ENCODE peak calls at places on chromosomes 16 and 17, in six cellular contexts. Y is ovary, S is A673, C is ascending aorta, I is H1, M is neural progenitor cell. Q is an unnamed sample.

GRCh38 chr16:57325458-57325857 is 33.1 kb upstream of the CCL22 start:
- DNase-seq in Y (no peak), S (no peak), C (no peak), I (no peak), M (no peak), Q (no peak)

GRCh38 chr16:76176153-76176552 is 101.0 kb upstream of the CNTNAP4 start:
- DNase-seq in Y (no peak), S (no peak), C (no peak), I (no peak), M (no peak), Q (no peak)

GRCh38 chr17:81064746-81065475 is 30.0 kb downstream of the BAIAP2 start:
- DNase-seq in Y (no peak), S (peak; percentile 69), C (no peak), I (no peak), M (peak; percentile 72), Q (no peak)

GRCh38 chr17:77372444-77373297 is 231.9 kb downstream of the SEC14L1 start:
- DNase-seq in Y (peak; percentile 90), S (peak; percentile 91), C (peak; percentile 90), I (peak; percentile 59), M (peak; percentile 95), Q (peak; percentile 83)

GRCh38 chr16:28990375-28991040 is 5.7 kb downstream of the LAT start:
- DNase-seq in Y (no peak), S (no peak), C (no peak), I (no peak), M (no peak), Q (no peak)

GRCh38 chr17:62164712-62165377 is 99.8 kb upstream of the MED13 start:
- DNase-seq in Y (no peak), S (no peak), C (no peak), I (no peak), M (no peak), Q (no peak)

GRCh38 chr16:89040861-89041570 is 52.6 kb upstream of the ACSF3 start:
- DNase-seq in Y (no peak), S (no peak), C (no peak), I (no peak), M (no peak), Q (no peak)

GRCh38 chr17:20267459-20267842 is 199.9 kb downstream of the LGALS9B start:
- DNase-seq in Y (no peak), S (peak; percentile 38), C (no peak), I (no peak), M (no peak), Q (no peak)

GRCh38 chr17:76868669-76869208 is 535 bp downstream of the MGAT5B start:
- DNase-seq in Y (no peak), S (no peak), C (no peak), I (no peak), M (peak; percentile 67), Q (no peak)

GRCh38 chr16:83882118-83882879 is 16.6 kb upstream of the MLYCD start:
- DNase-seq in Y (no peak), S (no peak), C (no peak), I (no peak), M (peak; percentile 59), Q (peak; percentile 27)

GRCh38 chr16:89495121-89495520 is 4.8 kb upstream of the ANKRD11 start:
- DNase-seq in Y (no peak), S (no peak), C (no peak), I (no peak), M (no peak), Q (no peak)

DNA sequence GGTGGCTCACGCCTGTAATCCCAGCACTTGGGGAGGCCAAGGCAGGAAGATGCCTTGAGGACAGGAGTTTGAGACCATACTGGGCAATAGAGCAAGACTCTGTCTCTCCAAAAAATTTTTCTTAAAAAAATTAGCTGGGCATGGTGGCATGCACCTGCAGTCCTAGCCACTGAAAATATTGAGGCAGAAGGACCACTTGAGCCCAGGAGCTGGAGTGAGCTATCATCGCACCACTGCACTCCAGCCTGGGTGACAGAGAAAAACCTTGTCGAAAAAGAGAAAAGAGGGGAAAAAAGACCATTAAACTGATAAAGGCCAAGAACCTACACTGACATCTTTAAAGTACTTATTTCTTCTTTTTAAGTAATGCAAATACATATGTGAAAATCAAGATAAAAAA is 53.4 kb upstream of the ITGA2B start:
- DNase-seq in Y (no peak), S (no peak), C (no peak), I (no peak), M (no peak), Q (no peak)
- TF ChIP-seq CTCF in Y (no peak), S (no peak), C (no peak), I (no peak), M (no peak), Q (no peak)

DNA sequence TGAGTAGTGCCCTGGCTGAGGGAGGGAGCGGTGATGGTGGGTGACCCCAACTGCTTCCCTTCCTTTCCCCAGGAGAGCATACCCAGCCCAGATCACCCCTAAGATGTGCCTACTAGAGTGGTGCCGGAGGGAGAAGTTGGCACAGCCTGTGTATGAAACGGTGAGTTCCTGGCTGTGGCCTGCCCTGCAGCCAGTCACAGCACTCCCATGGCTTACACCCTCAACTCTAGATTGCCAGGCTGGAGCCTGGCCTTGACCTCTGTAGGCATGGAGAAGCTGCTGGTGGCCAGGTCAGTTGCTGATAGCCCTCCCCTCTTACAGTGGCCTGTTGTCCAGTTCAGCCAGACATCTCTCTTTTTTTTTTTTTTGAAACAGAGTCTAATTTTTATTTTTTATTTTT is 8.6 kb upstream of the NFATC3 start:
- DNase-seq in Y (no peak), S (no peak), C (no peak), I (no peak), M (no peak), Q (no peak)
- H3K4me3 ChIP-seq in Y (no peak overlapping the region), S (no peak overlapping the region), C (no peak overlapping the region), I (no peak overlapping the region), M (no peak overlapping the region), Q (no peak overlapping the region)

GRCh38 chr16:69830146-69830533 is 68.0 kb downstream of the WWP2 start:
- DNase-seq in Y (no peak), S (no peak), C (no peak), I (no peak), M (no peak), Q (no peak)

GRCh38 chr16:69831212-69832123 is 69.3 kb downstream of the WWP2 start:
- DNase-seq in Y (no peak), S (no peak), C (no peak), I (no peak), M (no peak), Q (no peak)

GRCh38 chr16:69830534-69831211 is 68.5 kb downstream of the WWP2 start:
- DNase-seq in Y (no peak), S (no peak), C (no peak), I (no peak), M (no peak), Q (no peak)

GRCh38 chr16:69827527-69827926 is 65.4 kb downstream of the WWP2 start:
- DNase-seq in Y (no peak), S (no peak), C (no peak), I (no peak), M (no peak), Q (no peak)

DNA sequence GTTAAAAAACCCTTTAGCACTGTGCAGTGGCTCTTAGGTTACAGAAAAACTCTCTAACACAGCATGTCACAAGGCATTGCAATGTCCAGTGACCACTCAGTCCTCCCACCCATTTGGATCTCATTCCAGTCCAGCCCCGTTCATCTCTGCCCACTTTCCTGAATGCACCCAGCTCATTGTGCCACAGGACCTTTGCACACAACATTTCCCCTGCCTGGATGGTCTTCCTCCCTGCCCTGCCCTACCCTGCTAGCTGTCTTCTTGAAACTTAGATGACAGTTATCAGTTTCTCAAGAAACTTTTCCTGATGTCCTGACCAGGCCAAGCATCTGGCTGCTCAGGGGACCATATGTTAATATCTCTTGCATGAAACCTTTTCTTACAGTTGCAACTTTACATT is 67.2 kb downstream of the WWP2 start:
- DNase-seq in Y (no peak), S (no peak), C (no peak), I (no peak), M (no peak), Q (no peak)
- H3K27ac ChIP-seq in Y (no peak overlapping the region), S (no peak overlapping the region), C (no peak overlapping the region), I (no peak overlapping the region), M (no peak overlapping the region), Q (no peak overlapping the region)

DNA sequence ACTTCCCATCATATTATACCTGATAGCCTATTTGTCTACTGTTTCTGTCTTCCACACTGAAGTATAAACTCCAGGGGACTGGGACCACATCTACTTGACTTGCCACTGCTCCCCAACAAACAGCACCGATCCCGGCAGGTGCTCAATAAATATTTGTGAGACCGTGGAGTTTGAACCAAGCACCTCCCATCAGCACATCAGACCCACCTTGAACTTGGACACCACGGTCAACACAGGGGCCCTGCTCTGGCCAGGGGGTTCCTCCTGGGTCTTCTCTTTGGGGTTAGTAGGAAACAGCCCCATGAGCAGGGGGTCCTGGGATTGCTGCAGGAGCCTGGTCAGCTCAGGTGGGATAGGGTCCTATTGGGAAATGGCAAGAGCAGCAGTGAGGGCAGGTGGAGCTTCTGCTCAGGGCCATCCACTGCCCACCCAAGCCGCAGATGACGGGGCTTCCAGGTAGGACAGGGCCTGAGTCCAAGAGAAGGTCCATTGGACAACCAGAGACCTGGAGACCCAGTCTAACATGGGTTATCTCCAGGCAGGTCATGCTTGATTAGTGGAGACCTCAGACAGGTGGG is 19.9 kb downstream of the ZNHIT3 start:
- DNase-seq in Y (no peak), S (no peak), C (no peak), I (no peak), M (no peak), Q (no peak)
- TF ChIP-seq CTCF in Y (no peak), S (no peak), C (no peak), I (no peak), M (no peak), Q (no peak)

GRCh38 chr17:30950189-30950588 is 20.6 kb upstream of the RNF135 start:
- DNase-seq in Y (no peak), S (no peak), C (no peak), I (no peak), M (no peak), Q (no peak)
- H3K4me3 ChIP-seq in Y (no peak overlapping the region), S (no peak overlapping the region), C (no peak overlapping the region), I (no peak overlapping the region), M (no peak overlapping the region), Q (no peak overlapping the region)

DNA sequence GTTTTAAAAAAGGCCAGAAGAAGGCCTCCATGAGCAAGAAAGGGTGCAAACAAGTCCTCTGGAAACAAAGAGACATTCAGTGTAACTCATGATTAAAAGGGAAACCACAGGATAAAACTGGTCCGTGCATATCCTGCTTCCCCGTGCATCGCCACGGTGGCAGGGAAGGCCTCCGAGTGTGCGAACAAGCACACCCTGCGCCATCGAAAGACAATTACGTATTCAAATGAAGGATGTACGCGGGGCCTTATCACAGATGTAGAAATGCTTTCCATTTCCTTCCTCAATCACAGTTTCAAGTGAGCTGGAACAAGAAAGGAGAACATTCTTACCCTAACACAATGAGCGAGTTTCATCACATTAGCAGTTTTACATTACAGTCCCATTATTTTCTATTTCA is 48.3 kb downstream of the TOX3 start:
- DNase-seq in Y (no peak), S (peak; percentile 91), C (no peak), I (no peak), M (peak; percentile 37), Q (no peak)
- H3K27ac ChIP-seq in Y (no peak overlapping the region), S (peak overlapping the region; percentile 78), C (no peak overlapping the region), I (no peak overlapping the region), M (peak overlapping the region; percentile 72), Q (no peak overlapping the region)

DNA sequence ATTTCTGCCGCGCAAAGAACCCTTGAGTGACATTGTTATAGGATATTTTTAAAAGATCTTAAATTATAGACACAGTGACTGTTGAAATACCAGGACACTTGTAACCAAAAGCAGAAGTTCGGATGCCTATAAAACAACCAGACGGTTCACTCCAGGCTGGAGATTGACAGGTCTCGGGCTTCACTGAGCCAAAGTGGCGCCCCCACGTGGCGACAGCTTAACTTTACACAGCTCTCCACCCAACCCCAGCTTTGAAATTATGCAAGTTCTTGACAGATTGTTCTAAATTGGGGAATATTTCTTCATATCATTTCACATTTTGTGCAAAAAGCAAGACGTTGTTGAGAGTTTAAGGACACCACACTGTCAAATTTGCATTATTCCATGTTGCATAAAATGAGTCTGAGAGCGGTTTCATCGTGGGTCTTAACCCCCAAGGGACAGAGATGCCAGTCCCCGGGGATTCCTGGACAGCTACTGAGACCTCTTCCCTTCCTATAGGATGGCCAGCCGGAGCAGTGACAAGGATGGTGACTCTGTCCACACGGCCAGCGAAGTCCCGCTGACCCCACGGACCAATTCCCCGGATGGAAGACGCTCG is 11.9 kb downstream of the SYT17 start:
- DNase-seq in Y (no peak), S (peak; percentile 84), C (no peak), I (no peak), M (peak; percentile 83), Q (peak; percentile 66)
- TF ChIP-seq CTCF in Y (no peak), S (peak; percentile 91), C (peak; percentile 28), I (peak; percentile 79), M (peak; percentile 91), Q (peak; percentile 58)